ENCODE peak calls at places on chromosomes 5 and 9, in eight cellular contexts. G is A549; C is cardiac fibroblast; N is Calu3; I is type B pancreatic cell; L is CD8-positive, alpha-beta T cell; A is progenitor cell of endocrine pancreas; K is GM13977. D is an unnamed sample.

GRCh38 chr9:16352791-16353401 is 517.6 kb downstream of the BNC2 start:
- DNase-seq in G (no peak), C (peak; percentile 77), N (no peak), I (no peak), L (no peak), A (no peak), K (no peak), D (no peak)

GRCh38 chr5:107592515-107592914 is 78.2 kb downstream of the EFNA5 start:
- DNase-seq in G (no peak), C (no peak), N (no peak), I (no peak), L (no peak), A (no peak), K (no peak), D (no peak)

GRCh38 chr5:67214036-67214435 is 17.4 kb upstream of the CD180 start:
- DNase-seq in G (no peak), C (no peak), N (no peak), I (no peak), L (no peak), A (no peak), K (no peak), D (no peak)

GRCh38 chr5:50582699-50583098 is 83.7 kb upstream of the PARP8 start:
- DNase-seq in G (no peak), C (no peak), N (no peak), I (no peak), L (no peak), A (no peak), K (no peak), D (no peak)

GRCh38 chr5:76209297-76209696 is 126.1 kb downstream of the SV2C start:
- DNase-seq in G (no peak), C (no peak), N (no peak), I (no peak), L (no peak), A (no peak), K (no peak), D (no peak)

GRCh38 chr9:37968228-37968672 is 64.3 kb upstream of the SLC25A51 start:
- DNase-seq in G (peak; percentile 60), C (peak; percentile 88), N (no peak), I (no peak), L (no peak), A (no peak), K (no peak), D (no peak)

GRCh38 chr9:36717276-36717675 is 144.6 kb downstream of the MELK start:
- DNase-seq in G (no peak), C (peak; percentile 8), N (no peak), I (no peak), L (no peak), A (no peak), K (no peak), D (no peak)

GRCh38 chr5:9198399-9198798 is 347.5 kb downstream of the SEMA5A start:
- DNase-seq in G (no peak), C (peak; percentile 39), N (no peak), I (no peak), L (no peak), A (peak; percentile 13), K (no peak), D (no peak)

GRCh38 chr9:22211588-22212360 is 202.7 kb upstream of the CDKN2B start:
- DNase-seq in G (peak; percentile 69), C (peak; percentile 97), N (peak; percentile 54), I (no peak), L (no peak), A (no peak), K (no peak), D (no peak)

GRCh38 chr9:131731237-131731995 is 8.5 kb downstream of the RAPGEF1 start:
- DNase-seq in G (no peak), C (no peak), N (no peak), I (no peak), L (no peak), A (no peak), K (no peak), D (no peak)

GRCh38 chr9:126723807-126724172 is 81.0 kb upstream of the ZBTB43 start:
- DNase-seq in G (no peak), C (peak; percentile 13), N (no peak), I (no peak), L (no peak), A (no peak), K (no peak), D (no peak)

GRCh38 chr5:139287890-139288635 is 5.5 kb upstream of the MATR3 start:
- DNase-seq in G (no peak), C (no peak), N (no peak), I (no peak), L (no peak), A (no peak), K (no peak), D (no peak)

GRCh38 chr9:5231212-5231611 is at the start of gene INSL4:
- DNase-seq in G (peak; percentile 58), C (peak; percentile 33), N (peak; percentile 24), I (no peak), L (no peak), A (no peak), K (no peak), D (no peak)

GRCh38 chr5:134539732-134540131 is 14.3 kb downstream of the JADE2 start:
- DNase-seq in G (no peak), C (no peak), N (no peak), I (no peak), L (no peak), A (no peak), K (no peak), D (no peak)

GRCh38 chr5:68886814-68887213 is 207.0 kb upstream of the SLC30A5 start:
- DNase-seq in G (no peak), C (no peak), N (no peak), I (no peak), L (no peak), A (no peak), K (no peak), D (no peak)

GRCh38 chr5:68884144-68884754 is 209.6 kb upstream of the SLC30A5 start:
- DNase-seq in G (no peak), C (no peak), N (no peak), I (no peak), L (no peak), A (no peak), K (no peak), D (no peak)

GRCh38 chr5:68883441-68883840 is 210.4 kb upstream of the SLC30A5 start:
- DNase-seq in G (no peak), C (no peak), N (no peak), I (no peak), L (no peak), A (no peak), K (no peak), D (no peak)

GRCh38 chr5:68884893-68885292 is 208.9 kb upstream of the SLC30A5 start:
- DNase-seq in G (peak; percentile 33), C (peak; percentile 26), N (no peak), I (no peak), L (no peak), A (no peak), K (peak; percentile 18), D (no peak)
- TF ChIP-seq CTCF in G (peak; percentile 33), C (peak; percentile 34), N (no peak), I (peak; percentile 75), L (peak; percentile 43), A (peak; percentile 52), K (peak; percentile 20), D (no peak)

GRCh38 chr5:99911971-99912370 is 623.2 kb upstream of the FAM174A start:
- DNase-seq in G (no peak), C (no peak), N (no peak), I (no peak), L (no peak), A (no peak), K (no peak), D (no peak)
- TF ChIP-seq CTCF in G (no peak), C (no peak), N (no peak), I (no peak), L (no peak), A (no peak), K (no peak), D (no peak)

DNA sequence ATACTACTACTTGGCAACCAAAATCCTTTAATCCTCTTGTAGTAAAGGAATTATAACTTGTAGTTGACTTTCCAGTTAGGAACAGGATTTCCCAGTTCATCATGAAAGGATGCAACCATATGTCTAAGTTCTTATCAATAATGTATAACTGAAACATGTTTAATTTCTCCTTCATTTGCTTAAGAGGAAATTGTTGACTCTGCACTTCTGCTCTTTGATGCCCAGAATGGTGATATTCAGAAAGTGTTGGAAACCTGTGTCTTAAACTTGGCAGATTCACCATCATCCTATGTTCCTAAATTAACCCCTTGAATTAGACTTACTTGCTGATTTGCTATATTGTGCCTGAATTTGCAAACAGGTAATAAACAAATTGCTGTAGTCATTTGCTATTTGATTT is 201.5 kb downstream of the PTPRD start:
- DNase-seq in G (no peak), C (no peak), N (no peak), I (no peak), L (no peak), A (no peak), K (no peak), D (no peak)
- TF ChIP-seq CTCF in G (no peak), C (no peak), N (no peak), I (no peak), L (no peak), A (no peak), K (no peak), D (no peak)

GRCh38 chr5:151155777-151156731 is 1.5 kb downstream of the ANXA6 start:
- DNase-seq in G (no peak), C (peak; percentile 63), N (no peak), I (no peak), L (no peak), A (no peak), K (peak; percentile 50), D (peak; percentile 49)
- TF ChIP-seq CTCF in G (no peak), C (no peak), N (no peak), I (no peak), L (no peak), A (no peak), K (no peak), D (no peak)

GRCh38 chr5:103829585-103829984 is 267.0 kb upstream of the NUDT12 start:
- DNase-seq in G (no peak), C (no peak), N (peak; percentile 24), I (no peak), L (no peak), A (no peak), K (peak; percentile 14), D (no peak)
- TF ChIP-seq CTCF in G (peak; percentile 23), C (peak; percentile 12), N (peak; percentile 39), I (peak; percentile 66), L (no peak), A (peak; percentile 51), K (peak; percentile 59), D (peak; percentile 36)

D was measured in GM10248.